ENCODE peak calls at places on chromosomes 2 and 18, in five cellular contexts. K is tibial artery, O is NCI-H1436, T is HTR-8/SVneo, U is SK-MEL-5. V is an unnamed sample.

GRCh38 chr18:22238036-22238435 is 68.6 kb downstream of the GATA6 start:
- DNase-seq in K (no peak), O (no peak), T (no peak), U (no peak), V (no peak)

GRCh38 chr2:172516299-172516698 is 39.6 kb upstream of the PDK1 start:
- DNase-seq in K (no peak), O (no peak), T (no peak), U (no peak), V (no peak)

GRCh38 chr2:37652199-37652640 is 19.2 kb downstream of the CDC42EP3 start:
- DNase-seq in K (no peak), O (no peak), T (peak), U (no peak), V (no peak)

GRCh38 chr2:17517481-17518211 is 594 bp downstream of the RAD51AP2 start:
- DNase-seq in K (no peak), O (no peak), T (no peak), U (no peak), V (no peak)

GRCh38 chr18:67239826-67240225 is 276.7 kb downstream of the DSEL start:
- DNase-seq in K (no peak), O (no peak), T (no peak), U (no peak), V (no peak)

GRCh38 chr2:58237741-58238140 is 3.4 kb downstream of the FANCL start:
- DNase-seq in K (no peak), O (no peak), T (no peak), U (peak), V (no peak)

GRCh38 chr2:239950144-239950920 is 74.8 kb downstream of the NDUFA10 start:
- DNase-seq in K (peak), O (no peak), T (no peak), U (no peak), V (no peak)

GRCh38 chr2:63553049-63553448 is 35.2 kb downstream of the WDPCP start:
- DNase-seq in K (no peak), O (no peak), T (no peak), U (no peak), V (no peak)

GRCh38 chr18:60549338-60549960 is 176.9 kb upstream of the MC4R start:
- DNase-seq in K (no peak), O (peak), T (peak), U (peak), V (peak)

GRCh38 chr2:229980440-229981184 is 58.3 kb downstream of the FBXO36 start:
- DNase-seq in K (peak), O (no peak), T (peak), U (no peak), V (no peak)

GRCh38 chr2:48849770-48850169 is 94.2 kb upstream of the LHCGR start:
- DNase-seq in K (no peak), O (no peak), T (no peak), U (no peak), V (no peak)

GRCh38 chr2:25964891-25965290 is 17.4 kb downstream of the KIF3C start:
- DNase-seq in K (no peak), O (no peak), T (no peak), U (no peak), V (no peak)

GRCh38 chr2:2701813-2702212 is 370.7 kb upstream of the MYT1L start:
- DNase-seq in K (no peak), O (no peak), T (no peak), U (no peak), V (no peak)

V was measured in NCI-H748 treated with DMSO at 0.1 percent for 48 hours.